ENCODE peak calls at places on chromosomes 4 and X, in six cellular contexts. A is pancreas, J is kidney, R is tibial artery, K is heart left ventricle, X is neuronal stem cell. N is an unnamed sample. For H3K4me1, the result is how much of the 10 kb centered on the place peaks cover.

GRCh38 chr4:37970702-37971101 is 10.5 kb downstream of the PTTG2 start:
- DNase-seq in A (peak), J (peak), R (peak), K (peak), X (no peak), N (peak)

GRCh38 chr4:19455196-19455595 is 796.5 kb upstream of the SLIT2 start:
- DNase-seq in A (no peak), J (no peak), R (no peak), K (no peak), X (no peak), N (no peak)

GRCh38 chrX:101958139-101958538 is 26.3 kb upstream of the ZMAT1 start:
- DNase-seq in A (no peak), J (no peak), R (no peak), K (no peak), X (no peak), N (no peak)

GRCh38 chr4:54487491-54487890 is 170.3 kb upstream of the KIT start:
- DNase-seq in A (no peak), J (no peak), R (no peak), K (no peak), X (no peak), N (no peak)

GRCh38 chrX:145405012-145405411 is 157.7 kb downstream of the SPANXN1 start:
- DNase-seq in A (no peak), J (no peak), R (no peak), K (no peak), X (peak), N (no peak)

GRCh38 chr4:101345596-101346311 is 1.6 kb downstream of the PPP3CA start:
- DNase-seq in A (peak), J (peak), R (peak), K (peak), X (peak), N (peak)

GRCh38 chrX:152912121-152912520 is 14.3 kb downstream of the ZNF185 start:
- DNase-seq in A (no peak), J (no peak), R (no peak), K (no peak), X (no peak), N (no peak)

GRCh38 chr4:121777625-121778024 is 12.7 kb upstream of the SMIM43 start:
- DNase-seq in A (no peak), J (no peak), R (no peak), K (no peak), X (no peak), N (no peak)

GRCh38 chr4:56743550-56743949 is 62.5 kb upstream of the HOPX start:
- DNase-seq in A (no peak), J (no peak), R (no peak), K (no peak), X (no peak), N (no peak)

GRCh38 chr4:30716158-30716557 is 4.0 kb upstream of the PCDH7 start:
- DNase-seq in A (no peak), J (no peak), R (no peak), K (no peak), X (peak), N (no peak)

GRCh38 chr4:112951362-112951962 is 98.0 kb upstream of the ANK2 start:
- DNase-seq in A (no peak), J (no peak), R (no peak), K (no peak), X (no peak), N (peak)

GRCh38 chr4:48813984-48814383 is 16.9 kb upstream of the OCIAD1 start:
- DNase-seq in A (no peak), J (no peak), R (no peak), K (no peak), X (no peak), N (no peak)

GRCh38 chrX:22378296-22378695 is 105.6 kb downstream of the CBLL2 start:
- DNase-seq in A (no peak), J (no peak), R (no peak), K (no peak), X (no peak), N (no peak)

GRCh38 chr4:167021545-167022155 is 212.6 kb downstream of the SPOCK3 start:
- DNase-seq in A (peak), J (peak), R (peak), K (peak), X (peak), N (peak)

GRCh38 chr4:184437565-184437964 is 36.8 kb downstream of the IRF2 start:
- DNase-seq in A (no peak), J (no peak), R (no peak), K (no peak), X (no peak), N (no peak)

GRCh38 chrX:49177338-49177833 is 5.7 kb downstream of the PLP2 start:
- DNase-seq in A (no peak), J (no peak), R (no peak), K (no peak), X (no peak), N (peak)

GRCh38 chrX:7926501-7926900 is 712 bp downstream of the PNPLA4 start:
- DNase-seq in A (no peak), J (no peak), R (no peak), K (no peak), X (no peak), N (no peak)

GRCh38 chr4:173178144-173178543 is 9.5 kb downstream of the GALNT7 start:
- DNase-seq in A (no peak), J (no peak), R (no peak), K (no peak), X (no peak), N (no peak)
- H3K4me1 ChIP-seq in A (under half), J (under half), R (under half), K (under half), X (under half), N (under half)

GRCh38 chrX:13055486-13055885 is 11.1 kb upstream of the FAM9C start:
- DNase-seq in A (no peak), J (no peak), R (no peak), K (no peak), X (no peak), N (no peak)
- H3K27ac ChIP-seq in A (no peak), J (no peak), R (no peak), K (no peak), X (no peak), N (no peak)

GRCh38 chr4:6013564-6013963 is 4.7 kb downstream of the C4orf50 start:
- DNase-seq in A (no peak), J (peak), R (no peak), K (peak), X (no peak), N (no peak)

GRCh38 chr4:6010789-6011188 is 7.4 kb downstream of the C4orf50 start:
- DNase-seq in A (no peak), J (no peak), R (no peak), K (no peak), X (no peak), N (no peak)

GRCh38 chr4:6011271-6011671 is 7.0 kb downstream of the C4orf50 start:
- DNase-seq in A (no peak), J (peak), R (no peak), K (no peak), X (no peak), N (no peak)

GRCh38 chr4:6012200-6012599 is 6.0 kb downstream of the C4orf50 start:
- DNase-seq in A (no peak), J (no peak), R (no peak), K (no peak), X (no peak), N (no peak)

DNA sequence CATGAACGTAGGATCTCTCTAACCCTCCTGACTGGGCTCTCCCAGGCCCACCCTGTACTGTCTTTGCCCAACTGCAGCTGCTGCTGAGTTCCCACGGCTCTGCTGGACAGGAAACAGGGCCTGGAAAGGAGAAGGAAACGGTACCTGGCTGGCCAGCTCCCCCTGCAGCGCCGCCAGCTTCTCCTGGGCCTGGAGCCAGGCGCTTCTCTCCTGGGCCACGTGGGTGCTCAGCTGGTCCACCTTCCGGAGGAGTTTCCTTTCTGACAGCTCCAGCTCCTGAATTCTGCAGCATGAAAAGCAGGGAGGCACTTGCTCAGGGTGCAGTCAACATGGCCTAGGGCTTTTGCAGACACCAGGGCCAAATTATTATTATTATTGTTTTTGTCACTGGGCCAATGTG is 6.5 kb downstream of the C4orf50 start:
- DNase-seq in A (peak), J (peak), R (no peak), K (no peak), X (no peak), N (no peak)
- H3K4me3 ChIP-seq in A (no peak), J (no peak), R (no peak), K (no peak), X (no peak), N (no peak)

DNA sequence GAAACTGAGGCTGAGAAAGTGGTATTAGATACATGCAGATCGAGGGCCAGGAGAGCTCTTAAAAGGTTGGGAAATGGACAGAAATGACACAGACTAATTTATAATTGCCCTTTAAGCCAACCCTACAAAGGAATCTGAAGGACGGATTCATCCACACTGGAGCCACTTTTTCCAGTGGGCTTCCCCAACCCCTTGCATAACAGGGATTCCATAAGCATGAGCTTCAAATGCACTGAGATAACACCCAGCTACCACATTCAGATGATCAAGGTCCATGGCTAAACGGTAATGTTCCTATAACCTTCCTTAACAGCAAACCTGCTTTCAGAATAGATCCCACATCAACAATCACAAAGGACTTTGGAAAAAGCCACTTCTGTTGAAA is 34.2 kb downstream of the PLAC1 start:
- DNase-seq in A (no peak), J (no peak), R (no peak), K (no peak), X (no peak), N (no peak)
- H3K4me1 ChIP-seq in A (under half), J (under half), R (under half), K (under half), X (under half), N (under half)

DNA sequence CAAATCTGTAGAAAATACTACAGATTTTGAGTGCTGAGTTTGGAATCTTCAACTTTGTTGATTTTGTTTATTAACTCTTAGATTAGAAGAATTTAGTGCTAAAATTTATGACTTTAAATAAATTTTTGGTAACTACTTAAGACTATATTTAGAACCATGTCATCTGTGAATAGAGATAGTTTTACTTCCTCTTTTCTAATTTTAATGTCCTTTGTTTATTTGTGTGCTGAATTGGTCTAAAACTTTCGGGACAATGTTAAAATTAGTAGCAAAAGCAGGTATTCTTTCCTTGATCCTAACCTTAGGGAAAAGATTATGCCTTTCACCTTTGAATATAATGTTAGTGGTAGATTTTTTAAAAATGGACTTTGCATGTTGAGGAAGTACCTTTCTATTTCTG is 119.7 kb upstream of the CXorf51A start:
- DNase-seq in A (no peak), J (no peak), R (no peak), K (no peak), X (no peak), N (no peak)
- H3K27ac ChIP-seq in A (no peak), J (no peak), R (no peak), K (no peak), X (no peak), N (no peak)

GRCh38 chr4:22019676-22020075 is 71.1 kb upstream of the KCNIP4 start:
- DNase-seq in A (no peak), J (no peak), R (no peak), K (no peak), X (no peak), N (no peak)

DNA sequence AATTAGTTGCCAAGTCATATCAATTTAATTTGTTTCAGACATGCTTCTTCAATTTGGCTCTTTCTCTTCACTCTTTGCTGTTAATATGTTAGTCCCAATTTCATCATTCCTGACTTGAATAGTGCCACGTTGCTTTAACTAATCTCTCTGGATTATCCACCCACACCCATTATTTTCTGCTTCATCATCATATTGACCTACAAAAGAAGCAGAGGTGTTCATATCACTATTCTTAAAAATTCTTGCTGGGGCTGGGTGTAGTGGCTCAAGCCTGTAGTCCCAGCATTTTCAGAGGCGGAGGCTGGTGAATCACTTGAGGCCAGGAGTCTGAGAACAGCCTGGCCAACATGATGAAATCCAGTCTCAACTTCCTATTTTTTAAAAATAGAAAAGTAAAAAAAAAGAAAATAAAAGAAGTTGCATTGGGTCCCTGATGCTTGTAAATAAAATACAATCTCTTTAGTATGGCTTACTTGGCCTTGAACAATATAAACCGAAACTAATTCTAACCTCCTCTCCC is 65.7 kb upstream of the KCNIP4 start:
- DNase-seq in A (no peak), J (no peak), R (no peak), K (no peak), X (no peak), N (no peak)
- H3K4me3 ChIP-seq in A (no peak), J (no peak), R (no peak), K (no peak), X (no peak), N (no peak)

GRCh38 chr4:680565-680930 is 6.2 kb downstream of the MYL5 start:
- DNase-seq in A (no peak), J (peak), R (no peak), K (peak), X (no peak), N (no peak)

GRCh38 chr4:682490-683172 is 6.3 kb downstream of the SLC49A3 start:
- DNase-seq in A (no peak), J (peak), R (no peak), K (peak), X (no peak), N (no peak)

GRCh38 chr4:683247-683897 is 5.6 kb downstream of the SLC49A3 start:
- DNase-seq in A (no peak), J (peak), R (no peak), K (peak), X (no peak), N (no peak)

GRCh38 chr4:680931-681645 is 6.7 kb downstream of the MYL5 start:
- DNase-seq in A (no peak), J (peak), R (peak), K (peak), X (no peak), N (peak)

GRCh38 chr4:681736-682451 is 7.1 kb downstream of the SLC49A3 start:
- DNase-seq in A (no peak), J (peak), R (no peak), K (peak), X (no peak), N (peak)
- H3K4me1 ChIP-seq in A (under half), J (under half), R (under half), K (under half), X (under half), N (under half)

DNA sequence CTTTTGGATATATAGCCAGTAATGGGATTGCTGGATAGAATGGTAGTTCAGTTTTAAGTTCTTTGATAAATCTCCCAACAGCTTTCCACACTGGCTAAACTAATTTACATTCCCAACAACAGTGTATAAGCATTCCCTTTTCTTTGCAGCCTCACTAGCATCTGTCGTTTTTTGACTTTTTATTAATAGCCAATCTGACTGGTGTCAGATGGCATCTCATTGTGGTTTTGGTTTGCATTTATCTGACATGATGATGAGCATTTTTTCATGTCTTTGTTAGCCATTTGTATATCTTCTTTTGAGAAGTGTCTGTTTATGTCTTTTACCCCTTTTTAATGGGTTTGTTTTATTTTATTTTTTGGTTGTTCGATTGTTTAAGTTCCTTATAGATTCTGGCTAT is 13.3 kb downstream of the UBQLN2 start:
- DNase-seq in A (no peak), J (no peak), R (no peak), K (no peak), X (no peak), N (no peak)
- H3K27ac ChIP-seq in A (no peak), J (no peak), R (no peak), K (no peak), X (no peak), N (no peak)

GRCh38 chr4:70725633-70726032 is 3.9 kb downstream of the RUFY3 start:
- DNase-seq in A (no peak), J (no peak), R (no peak), K (no peak), X (no peak), N (no peak)

GRCh38 chr4:70718811-70719604 is 2.8 kb upstream of the RUFY3 start:
- DNase-seq in A (no peak), J (no peak), R (no peak), K (no peak), X (no peak), N (no peak)

GRCh38 chr4:70724463-70724862 is 2.7 kb downstream of the RUFY3 start:
- DNase-seq in A (no peak), J (no peak), R (no peak), K (no peak), X (no peak), N (no peak)

GRCh38 chr4:70721747-70722146 is at the start of gene RUFY3:
- DNase-seq in A (no peak), J (no peak), R (peak), K (no peak), X (no peak), N (no peak)

GRCh38 chr4:70722199-70722791 is 531 bp downstream of the RUFY3 start:
- DNase-seq in A (no peak), J (no peak), R (no peak), K (no peak), X (no peak), N (no peak)
- H3K4me3 ChIP-seq in A (peak), J (peak), R (peak), K (peak), X (peak), N (no peak)

DNA sequence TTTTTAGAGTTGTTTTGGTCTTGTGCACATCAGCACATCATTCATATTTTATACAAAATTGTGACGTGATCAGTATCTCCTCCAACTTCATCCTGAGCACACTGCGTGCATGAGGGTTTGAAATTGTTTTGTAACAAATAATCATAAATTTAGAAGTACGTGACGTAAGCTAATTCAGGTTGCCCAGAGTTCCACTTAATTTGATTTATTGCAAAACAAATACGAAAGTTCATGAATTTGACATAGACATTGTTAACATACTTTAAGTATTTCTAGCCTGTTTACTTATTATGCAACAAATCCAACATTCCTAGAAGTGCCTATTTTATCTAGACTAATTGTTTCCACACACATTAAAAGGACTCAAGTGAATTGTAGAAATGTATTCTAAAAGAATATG is 48.3 kb downstream of the MAP7D3 start:
- DNase-seq in A (no peak), J (no peak), R (no peak), K (no peak), X (no peak), N (no peak)
- H3K4me1 ChIP-seq in A (under half), J (under half), R (under half), K (half or more), X (under half), N (under half)

N was measured in CD4-positive, CD25-positive, alpha-beta regulatory T cell.